ENCODE peak calls at places on chromosomes 4 and X, in five cellular contexts. One of them, this sample, is unnamed.

GRCh38 chrX:18666614-18667013 is 5.3 kb downstream of the RS1 start:
- DNase-seq in OCI-LY7: no peak
- DNase-seq in brain microvascular endothelial cell: no peak
- DNase-seq in GM13976: no peak
- DNase-seq in lower lobe of right lung: peak; percentile 63
- DNase-seq in this sample: no peak

GRCh38 chr4:168832746-168833575 is 177.1 kb downstream of the CBR4 start:
- DNase-seq in lower lobe of right lung: no peak
- DNase-seq in GM13976: peak; percentile 30
- DNase-seq in brain microvascular endothelial cell: no peak
- DNase-seq in OCI-LY7: no peak
- DNase-seq in this sample: peak; percentile 73

GRCh38 chrX:56729152-56729557 is at the start of gene NBDY:
- DNase-seq in lower lobe of right lung: no peak
- DNase-seq in brain microvascular endothelial cell: peak; percentile 37
- DNase-seq in GM13976: no peak
- DNase-seq in OCI-LY7: peak; percentile 67
- DNase-seq in this sample: peak; percentile 27

GRCh38 chrX:46979340-46979739 is 67.1 kb downstream of the JADE3 start:
- DNase-seq in brain microvascular endothelial cell: peak; percentile 26
- DNase-seq in lower lobe of right lung: no peak
- DNase-seq in GM13976: no peak
- DNase-seq in OCI-LY7: no peak
- DNase-seq in this sample: no peak

GRCh38 chr4:38154681-38155588 is 194.7 kb downstream of the PTTG2 start:
- DNase-seq in OCI-LY7: peak; percentile 20
- DNase-seq in GM13976: peak; percentile 29
- DNase-seq in brain microvascular endothelial cell: no peak
- DNase-seq in lower lobe of right lung: peak; percentile 77
- DNase-seq in this sample: no peak

GRCh38 chr4:144985536-144985935 is 112.5 kb downstream of the ANAPC10 start:
- DNase-seq in OCI-LY7: no peak
- DNase-seq in brain microvascular endothelial cell: no peak
- DNase-seq in lower lobe of right lung: no peak
- DNase-seq in GM13976: no peak
- DNase-seq in this sample: no peak

GRCh38 chrX:23195097-23195496 is 139.6 kb upstream of the PTCHD1 start:
- DNase-seq in lower lobe of right lung: no peak
- DNase-seq in GM13976: no peak
- DNase-seq in OCI-LY7: no peak
- DNase-seq in brain microvascular endothelial cell: peak; percentile 0
- DNase-seq in this sample: no peak

GRCh38 chr4:1981251-1982055 is 27.3 kb downstream of the NELFA start:
- DNase-seq in brain microvascular endothelial cell: no peak
- DNase-seq in OCI-LY7: peak; percentile 16
- DNase-seq in lower lobe of right lung: no peak
- DNase-seq in GM13976: no peak
- DNase-seq in this sample: peak; percentile 37

GRCh38 chrX:103051260-103051789 is 12.6 kb downstream of the BEX1 start:
- DNase-seq in brain microvascular endothelial cell: no peak
- DNase-seq in lower lobe of right lung: no peak
- DNase-seq in GM13976: no peak
- DNase-seq in OCI-LY7: no peak
- DNase-seq in this sample: no peak

DNA sequence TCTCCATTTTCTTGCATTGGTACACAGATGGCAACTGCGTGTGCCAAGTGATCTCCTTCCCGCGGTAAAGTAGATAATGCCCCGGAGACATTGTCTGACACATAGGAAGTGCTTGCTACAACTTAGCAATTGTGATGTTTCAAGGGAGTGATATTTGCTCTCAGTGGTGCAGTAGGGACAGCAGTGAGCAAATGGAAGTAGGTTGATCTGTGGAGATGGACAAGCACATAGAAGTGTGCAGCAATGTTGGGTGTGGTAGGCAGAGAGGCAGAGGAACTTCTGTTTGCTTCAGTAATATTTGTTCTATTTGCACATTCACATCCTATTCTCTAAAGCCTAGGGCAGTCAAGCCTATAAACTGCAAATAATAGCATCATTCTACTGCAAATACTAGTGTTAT is 846.7 kb upstream of the PRKX start:
- DNase-seq in OCI-LY7: no peak
- DNase-seq in GM13976: no peak
- DNase-seq in brain microvascular endothelial cell: no peak
- DNase-seq in lower lobe of right lung: no peak
- DNase-seq in this sample: no peak
- TF ChIP-seq CTCF in OCI-LY7: no peak
- TF ChIP-seq CTCF in GM13976: no peak
- TF ChIP-seq CTCF in brain microvascular endothelial cell: no peak
- TF ChIP-seq CTCF in lower lobe of right lung: no peak
- TF ChIP-seq CTCF in this sample: no peak

GRCh38 chr4:54282837-54283236 is 53.7 kb downstream of the PDGFRA start:
- DNase-seq in brain microvascular endothelial cell: no peak
- DNase-seq in OCI-LY7: no peak
- DNase-seq in lower lobe of right lung: no peak
- DNase-seq in GM13976: no peak
- DNase-seq in this sample: no peak
- TF ChIP-seq CTCF in brain microvascular endothelial cell: no peak
- TF ChIP-seq CTCF in OCI-LY7: no peak
- TF ChIP-seq CTCF in lower lobe of right lung: no peak
- TF ChIP-seq CTCF in GM13976: no peak
- TF ChIP-seq CTCF in this sample: no peak

DNA sequence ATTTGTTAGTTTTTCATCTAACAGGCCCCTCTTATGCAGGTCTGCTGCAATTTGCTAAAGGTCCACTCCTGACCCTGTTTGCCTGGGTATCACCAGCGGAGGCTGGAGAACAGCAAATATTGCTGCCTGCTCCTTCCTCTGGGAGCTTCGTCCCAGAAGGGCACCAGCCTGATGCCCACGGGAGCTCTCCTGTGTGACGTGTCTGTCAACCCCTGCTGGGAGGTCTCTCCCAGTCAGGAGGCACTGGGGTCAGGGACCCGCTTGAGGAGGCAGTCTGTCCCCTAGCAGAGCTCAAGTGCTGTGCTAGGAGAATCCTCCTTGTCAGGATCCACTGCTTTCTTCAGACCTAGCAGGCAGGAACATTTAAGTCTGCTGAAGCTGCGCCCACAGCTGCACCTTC is 30.5 kb downstream of the ATRX start:
- DNase-seq in GM13976: no peak
- DNase-seq in brain microvascular endothelial cell: no peak
- DNase-seq in OCI-LY7: no peak
- DNase-seq in lower lobe of right lung: no peak
- DNase-seq in this sample: no peak
- TF ChIP-seq CTCF in GM13976: no peak
- TF ChIP-seq CTCF in brain microvascular endothelial cell: no peak
- TF ChIP-seq CTCF in OCI-LY7: no peak
- TF ChIP-seq CTCF in lower lobe of right lung: no peak
- TF ChIP-seq CTCF in this sample: no peak

GRCh38 chr4:115054836-115055235 is 58.6 kb downstream of the NDST4 start:
- DNase-seq in GM13976: no peak
- DNase-seq in brain microvascular endothelial cell: no peak
- DNase-seq in lower lobe of right lung: no peak
- DNase-seq in OCI-LY7: no peak
- DNase-seq in this sample: no peak
- TF ChIP-seq CTCF in GM13976: no peak
- TF ChIP-seq CTCF in brain microvascular endothelial cell: peak; percentile 51
- TF ChIP-seq CTCF in lower lobe of right lung: no peak
- TF ChIP-seq CTCF in OCI-LY7: no peak
- TF ChIP-seq CTCF in this sample: no peak

GRCh38 chr4:152434011-152434410 is 101.9 kb downstream of the FBXW7 start:
- DNase-seq in OCI-LY7: peak; percentile 57
- DNase-seq in lower lobe of right lung: no peak
- DNase-seq in brain microvascular endothelial cell: no peak
- DNase-seq in GM13976: no peak
- DNase-seq in this sample: no peak

GRCh38 chr4:152431784-152432183 is 104.1 kb downstream of the FBXW7 start:
- DNase-seq in OCI-LY7: no peak
- DNase-seq in brain microvascular endothelial cell: no peak
- DNase-seq in GM13976: no peak
- DNase-seq in lower lobe of right lung: no peak
- DNase-seq in this sample: no peak

GRCh38 chr4:152437561-152437960 is 98.3 kb downstream of the FBXW7 start:
- DNase-seq in brain microvascular endothelial cell: no peak
- DNase-seq in lower lobe of right lung: no peak
- DNase-seq in GM13976: no peak
- DNase-seq in OCI-LY7: no peak
- DNase-seq in this sample: no peak

GRCh38 chr4:152431287-152431686 is 104.6 kb downstream of the FBXW7 start:
- DNase-seq in GM13976: no peak
- DNase-seq in lower lobe of right lung: no peak
- DNase-seq in OCI-LY7: no peak
- DNase-seq in brain microvascular endothelial cell: no peak
- DNase-seq in this sample: no peak

GRCh38 chr4:152436384-152436783 is 99.5 kb downstream of the FBXW7 start:
- DNase-seq in GM13976: no peak
- DNase-seq in OCI-LY7: peak; percentile 19
- DNase-seq in lower lobe of right lung: no peak
- DNase-seq in brain microvascular endothelial cell: no peak
- DNase-seq in this sample: no peak
- TF ChIP-seq CTCF in GM13976: no peak
- TF ChIP-seq CTCF in OCI-LY7: peak; percentile 69
- TF ChIP-seq CTCF in lower lobe of right lung: no peak
- TF ChIP-seq CTCF in brain microvascular endothelial cell: no peak
- TF ChIP-seq CTCF in this sample: no peak

DNA sequence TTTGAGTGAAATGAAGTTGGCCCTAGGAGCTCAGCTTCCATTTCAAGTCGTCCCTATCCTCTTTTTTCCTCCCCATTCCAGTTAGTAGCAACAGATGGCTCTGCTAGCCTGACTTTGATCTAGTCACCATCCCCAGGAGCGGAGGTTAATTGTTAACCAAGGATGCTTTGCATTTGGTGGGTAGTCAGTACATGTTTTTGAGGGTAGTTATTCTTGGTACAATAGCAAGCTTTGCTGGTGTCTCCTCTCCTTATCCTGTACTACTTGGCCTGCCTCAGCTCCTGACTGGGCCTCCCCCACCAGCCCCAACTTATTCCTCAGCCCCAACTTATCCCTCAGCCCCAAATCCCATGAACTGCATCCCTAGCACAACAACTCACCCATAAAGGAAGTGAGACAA is 14.8 kb upstream of the RTL5 start:
- DNase-seq in OCI-LY7: no peak
- DNase-seq in GM13976: no peak
- DNase-seq in lower lobe of right lung: no peak
- DNase-seq in brain microvascular endothelial cell: no peak
- DNase-seq in this sample: no peak
- TF ChIP-seq CTCF in OCI-LY7: no peak
- TF ChIP-seq CTCF in GM13976: no peak
- TF ChIP-seq CTCF in lower lobe of right lung: no peak
- TF ChIP-seq CTCF in brain microvascular endothelial cell: no peak
- TF ChIP-seq CTCF in this sample: no peak

GRCh38 chr4:176339936-176340761 is 20.4 kb downstream of the SPCS3 start:
- DNase-seq in OCI-LY7: no peak
- DNase-seq in lower lobe of right lung: no peak
- DNase-seq in brain microvascular endothelial cell: no peak
- DNase-seq in GM13976: no peak
- DNase-seq in this sample: no peak

GRCh38 chr4:176342384-176342783 is 22.6 kb downstream of the SPCS3 start:
- DNase-seq in lower lobe of right lung: no peak
- DNase-seq in OCI-LY7: no peak
- DNase-seq in brain microvascular endothelial cell: no peak
- DNase-seq in GM13976: no peak
- DNase-seq in this sample: no peak

GRCh38 chr4:176335421-176335820 is 15.7 kb downstream of the SPCS3 start:
- DNase-seq in brain microvascular endothelial cell: no peak
- DNase-seq in GM13976: no peak
- DNase-seq in OCI-LY7: no peak
- DNase-seq in lower lobe of right lung: no peak
- DNase-seq in this sample: no peak

GRCh38 chr4:176343286-176343685 is 23.5 kb downstream of the SPCS3 start:
- DNase-seq in OCI-LY7: no peak
- DNase-seq in brain microvascular endothelial cell: no peak
- DNase-seq in GM13976: no peak
- DNase-seq in lower lobe of right lung: no peak
- DNase-seq in this sample: no peak

DNA sequence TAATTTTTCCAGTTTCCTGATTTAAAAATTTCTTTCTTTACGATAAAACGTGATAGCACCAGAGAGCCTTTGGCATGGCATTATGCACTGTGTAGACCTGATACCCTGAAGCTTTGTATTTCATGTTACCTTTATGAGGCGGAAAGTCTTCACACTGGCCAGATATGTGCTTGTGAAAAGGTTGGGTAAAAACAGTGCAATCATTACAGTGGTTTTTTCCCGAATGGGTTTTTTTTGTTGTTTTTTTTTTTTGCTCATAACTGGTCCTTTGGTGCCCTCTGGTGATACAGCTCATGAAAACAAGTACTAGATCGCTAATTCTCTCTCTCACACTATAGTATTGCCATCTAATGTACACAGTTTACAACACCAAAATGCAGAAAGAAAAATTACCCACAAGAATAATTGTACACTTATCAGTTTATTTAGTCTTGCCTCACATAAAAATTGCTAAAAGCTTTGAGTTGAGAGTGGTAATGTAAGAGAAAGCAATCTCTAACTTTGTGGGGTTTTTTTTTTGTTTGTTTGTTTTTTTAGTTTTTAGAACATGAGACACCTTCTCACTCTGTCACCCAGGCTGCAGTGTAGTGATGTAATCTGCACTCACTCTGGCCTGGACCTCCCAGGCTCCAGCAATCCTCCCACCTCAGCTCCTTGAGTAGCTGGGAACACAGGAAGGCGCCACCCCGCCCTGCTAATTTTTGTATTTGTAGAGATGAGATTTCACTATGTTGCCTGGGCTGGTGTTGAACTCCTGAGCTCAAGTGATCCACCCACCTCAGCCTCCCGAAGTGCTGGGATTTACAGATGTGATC is 21.3 kb downstream of the SPCS3 start:
- DNase-seq in OCI-LY7: peak; percentile 63
- DNase-seq in lower lobe of right lung: no peak
- DNase-seq in GM13976: peak; percentile 42
- DNase-seq in brain microvascular endothelial cell: peak; percentile 22
- DNase-seq in this sample: peak; percentile 5
- TF ChIP-seq CTCF in OCI-LY7: peak; percentile 91
- TF ChIP-seq CTCF in lower lobe of right lung: peak; percentile 62
- TF ChIP-seq CTCF in GM13976: peak; percentile 23
- TF ChIP-seq CTCF in brain microvascular endothelial cell: peak; percentile 44
- TF ChIP-seq CTCF in this sample: peak; percentile 52

This sample was measured in nephron progenitor cell.